ENCODE peak calls at places on chromosome 19, in five cellular contexts. R, V, O, Y and B are unnamed samples. For H3K4me1, the result is how much of the 10 kb centered on the place peaks cover.

GRCh38 chr19:3314962-3315675 is 51.3 kb upstream of the NFIC start:
- DNase-seq in R (no peak), V (no peak), O (no peak), Y (no peak), B (no peak)

GRCh38 chr19:55070755-55071502 is 4.7 kb upstream of the EPS8L1 start:
- DNase-seq in V (no peak), O (peak), R (no peak), Y (peak), B (no peak)

GRCh38 chr19:4474504-4475136 is 2.5 kb downstream of the HDGFL2 start:
- DNase-seq in Y (no peak), V (no peak), R (no peak), O (peak), B (peak)

GRCh38 chr19:39402417-39403297 is 4.0 kb upstream of the ZFP36 start:
- DNase-seq in Y (peak), O (peak), V (peak), R (peak), B (peak)

GRCh38 chr19:12314553-12314952 is 18.9 kb downstream of the ZNF563 start:
- DNase-seq in Y (no peak), R (no peak), V (no peak), O (no peak), B (no peak)

GRCh38 chr19:40609561-40610395 is 8.6 kb downstream of the LTBP4 start:
- DNase-seq in Y (peak), V (peak), O (no peak), R (peak), B (peak)

GRCh38 chr19:10431254-10431942 is 11.1 kb downstream of the PDE4A start:
- DNase-seq in V (peak), Y (no peak), O (no peak), R (peak), B (peak)

GRCh38 chr19:58218899-58219298 is 9.8 kb upstream of the ZNF544 start:
- DNase-seq in Y (no peak), O (peak), R (no peak), V (no peak), B (no peak)

GRCh38 chr19:39196860-39197562 is at the start of gene NCCRP1:
- DNase-seq in Y (no peak), O (no peak), R (no peak), V (no peak), B (no peak)

GRCh38 chr19:40283414-40284250 is 1.5 kb downstream of the AKT2 start:
- DNase-seq in V (peak), O (peak), Y (peak), R (no peak), B (no peak)

GRCh38 chr19:34962945-34963530 is 991 bp downstream of the ZNF792 start:
- DNase-seq in V (no peak), Y (no peak), O (no peak), R (no peak), B (no peak)

GRCh38 chr19:30785728-30786127 is 413.5 kb downstream of the ZNF536 start:
- DNase-seq in R (no peak), Y (no peak), O (no peak), V (no peak), B (no peak)

GRCh38 chr19:1856698-1857603 is 6.4 kb downstream of the KLF16 start:
- DNase-seq in V (peak), O (peak), Y (peak), R (peak), B (peak)
- H3K4me1 ChIP-seq in V (under half), O (half or more), Y (half or more), R (under half), B (under half)

GRCh38 chr19:50324331-50324730 is 4.8 kb downstream of the KCNC3 start:
- DNase-seq in Y (no peak), O (no peak), R (no peak), V (peak), B (no peak)
- H3K27ac ChIP-seq in Y (no peak), O (no peak), R (no peak), V (no peak), B (no peak)

GRCh38 chr19:1018393-1018792 is 2.5 kb downstream of the TMEM259 start:
- DNase-seq in Y (no peak), O (no peak), R (no peak), V (no peak), B (no peak)
- H3K4me3 ChIP-seq in Y (no peak), O (no peak), R (no peak), V (no peak), B (no peak)

GRCh38 chr19:513368-514165 is 6.3 kb downstream of the TPGS1 start:
- DNase-seq in O (no peak), Y (no peak), V (no peak), R (no peak), B (peak)

GRCh38 chr19:512548-513365 is 5.5 kb downstream of the TPGS1 start:
- DNase-seq in O (no peak), Y (no peak), V (no peak), R (no peak), B (peak)

GRCh38 chr19:508204-509150 is 1.2 kb downstream of the TPGS1 start:
- DNase-seq in V (no peak), R (no peak), O (no peak), Y (no peak), B (peak)

GRCh38 chr19:511101-511841 is 4.0 kb downstream of the TPGS1 start:
- DNase-seq in R (no peak), O (no peak), V (peak), Y (no peak), B (peak)

GRCh38 chr19:510606-511100 is 3.4 kb downstream of the TPGS1 start:
- DNase-seq in R (peak), Y (peak), V (peak), O (peak), B (peak)
- H3K4me1 ChIP-seq in R (under half), Y (under half), V (under half), O (under half), B (under half)